ENCODE peak calls at places on chromosome 18, in six cellular contexts. S is neural progenitor cell, C is A549, I is left ventricle myocardium inferior, H is fibroblast of lung, G is kidney. B is an unnamed sample.

GRCh38 chr18:78772369-78773302 is 207.0 kb upstream of the SALL3 start:
- DNase-seq in S (no peak), C (no peak), I (no peak), H (no peak), G (no peak), B (no peak)

GRCh38 chr18:24212939-24213338 is 74.1 kb downstream of the CABYR start:
- DNase-seq in S (no peak), C (no peak), I (no peak), H (peak; percentile 98), G (no peak), B (peak; percentile 99)

GRCh38 chr18:78526923-78527775 is 452.5 kb upstream of the SALL3 start:
- DNase-seq in S (peak; percentile 70), C (no peak), I (no peak), H (no peak), G (no peak), B (no peak)

GRCh38 chr18:21289843-21290242 is 47.8 kb downstream of the GREB1L start:
- DNase-seq in S (no peak), C (no peak), I (no peak), H (no peak), G (no peak), B (no peak)

GRCh38 chr18:11387880-11388279 is 221.5 kb upstream of the SLC35G4 start:
- DNase-seq in S (peak; percentile 46), C (peak; percentile 35), I (peak; percentile 63), H (peak; percentile 32), G (no peak), B (peak; percentile 2)

GRCh38 chr18:63788447-63789096 is 13.4 kb downstream of the SERPINB7 start:
- DNase-seq in S (no peak), C (peak; percentile 2), I (no peak), H (peak; percentile 94), G (no peak), B (peak; percentile 92)

GRCh38 chr18:23143059-23143831 is 8.0 kb downstream of the CABLES1 start:
- DNase-seq in S (no peak), C (no peak), I (no peak), H (no peak), G (no peak), B (peak; percentile 60)

GRCh38 chr18:37499008-37499407 is 66.6 kb downstream of the CELF4 start:
- DNase-seq in S (peak; percentile 38), C (no peak), I (no peak), H (no peak), G (no peak), B (no peak)

GRCh38 chr18:73101977-73102376 is 234.2 kb upstream of the NETO1 start:
- DNase-seq in S (no peak), C (no peak), I (no peak), H (peak; percentile 25), G (no peak), B (no peak)

GRCh38 chr18:75831960-75832359 is 404.5 kb upstream of the SMIM21 start:
- DNase-seq in S (no peak), C (no peak), I (no peak), H (no peak), G (no peak), B (no peak)

GRCh38 chr18:74040459-74041332 is 106.9 kb downstream of the FBXO15 start:
- DNase-seq in S (peak; percentile 66), C (peak; percentile 46), I (no peak), H (no peak), G (no peak), B (no peak)

GRCh38 chr18:29301048-29301447 is 1124.1 kb upstream of the CDH2 start:
- DNase-seq in S (no peak), C (no peak), I (no peak), H (no peak), G (no peak), B (no peak)

GRCh38 chr18:36756262-36756661 is 72.5 kb downstream of the TPGS2 start:
- DNase-seq in S (no peak), C (no peak), I (no peak), H (peak; percentile 65), G (no peak), B (peak; percentile 66)

GRCh38 chr18:13527256-13527655 is 199.1 kb downstream of the FAM210A start:
- DNase-seq in S (no peak), C (no peak), I (no peak), H (no peak), G (no peak), B (no peak)

GRCh38 chr18:13973061-13973460 is 57.7 kb upstream of the MC2R start:
- DNase-seq in S (peak; percentile 11), C (no peak), I (no peak), H (no peak), G (no peak), B (no peak)

GRCh38 chr18:54684786-54685185 is 93.7 kb downstream of the DYNAP start:
- DNase-seq in S (peak; percentile 64), C (no peak), I (peak; percentile 18), H (peak; percentile 72), G (no peak), B (no peak)

GRCh38 chr18:75293591-75293990 is 83.0 kb downstream of the TSHZ1 start:
- DNase-seq in S (no peak), C (no peak), I (no peak), H (peak; percentile 77), G (no peak), B (no peak)

GRCh38 chr18:48947583-48947982 is 3.2 kb downstream of the SMAD7 start:
- DNase-seq in S (no peak), C (no peak), I (peak; percentile 55), H (no peak), G (peak; percentile 78), B (no peak)

GRCh38 chr18:27713037-27713726 is 463.7 kb downstream of the CDH2 start:
- DNase-seq in S (peak; percentile 65), C (no peak), I (no peak), H (peak; percentile 42), G (no peak), B (no peak)

GRCh38 chr18:3970929-3971328 is 484.2 kb downstream of the DLGAP1 start:
- DNase-seq in S (no peak), C (no peak), I (no peak), H (no peak), G (no peak), B (no peak)

GRCh38 chr18:10056506-10056905 is 142.7 kb downstream of the VAPA start:
- DNase-seq in S (no peak), C (no peak), I (no peak), H (no peak), G (no peak), B (no peak)

GRCh38 chr18:10057808-10058791 is 144.3 kb downstream of the VAPA start:
- DNase-seq in S (no peak), C (no peak), I (no peak), H (peak; percentile 77), G (no peak), B (no peak)

GRCh38 chr18:10059610-10060468 is 146.0 kb downstream of the VAPA start:
- DNase-seq in S (no peak), C (no peak), I (peak; percentile 44), H (no peak), G (no peak), B (no peak)

GRCh38 chr18:10055125-10055750 is 141.4 kb downstream of the VAPA start:
- DNase-seq in S (no peak), C (no peak), I (no peak), H (no peak), G (no peak), B (no peak)

GRCh38 chr18:10057401-10057800 is 143.6 kb downstream of the VAPA start:
- DNase-seq in S (no peak), C (no peak), I (no peak), H (no peak), G (no peak), B (no peak)
- H3K4me1 ChIP-seq in S (peaks cover 23% of the 10 kb centered on the region), C (peaks cover 13% of the 10 kb centered on the region), I (peaks cover 65% of the 10 kb centered on the region), H (peaks cover 15% of the 10 kb centered on the region), G (peaks cover 6% of the 10 kb centered on the region), B (peaks cover 22% of the 10 kb centered on the region)

DNA sequence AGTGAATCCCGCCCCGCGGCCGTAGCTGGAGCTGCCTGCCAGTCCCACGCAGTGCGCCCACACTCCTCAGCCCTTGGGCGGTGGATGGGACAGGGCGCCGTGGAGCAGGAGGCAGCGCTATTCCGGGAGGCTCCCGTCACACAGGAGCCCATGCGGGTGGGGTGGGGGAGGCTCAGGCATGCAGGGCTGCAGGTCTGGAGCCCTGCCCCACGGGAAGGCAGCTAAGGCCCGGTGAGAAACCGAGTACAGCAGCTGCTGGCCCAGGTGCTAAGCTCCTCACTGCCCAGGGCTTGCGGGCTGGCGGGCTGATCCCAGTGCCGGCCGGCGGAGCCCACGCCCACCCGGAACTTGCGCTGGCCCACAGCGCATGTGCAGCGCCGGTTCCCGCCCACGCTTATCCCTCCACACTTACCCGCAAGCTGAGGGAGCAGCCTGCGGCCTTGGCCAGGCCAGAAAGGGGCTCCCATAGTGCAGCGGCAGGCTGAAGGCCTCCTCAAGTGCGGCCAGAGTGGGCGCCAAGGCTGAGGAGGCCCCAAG is 1152.8 kb upstream of the CELF4 start:
- DNase-seq in S (no peak), C (no peak), I (no peak), H (no peak), G (peak; percentile 61), B (no peak)
- H3K27ac ChIP-seq in S (no peak overlapping the region), C (no peak overlapping the region), I (no peak overlapping the region), H (no peak overlapping the region), G (no peak overlapping the region), B (no peak overlapping the region)

DNA sequence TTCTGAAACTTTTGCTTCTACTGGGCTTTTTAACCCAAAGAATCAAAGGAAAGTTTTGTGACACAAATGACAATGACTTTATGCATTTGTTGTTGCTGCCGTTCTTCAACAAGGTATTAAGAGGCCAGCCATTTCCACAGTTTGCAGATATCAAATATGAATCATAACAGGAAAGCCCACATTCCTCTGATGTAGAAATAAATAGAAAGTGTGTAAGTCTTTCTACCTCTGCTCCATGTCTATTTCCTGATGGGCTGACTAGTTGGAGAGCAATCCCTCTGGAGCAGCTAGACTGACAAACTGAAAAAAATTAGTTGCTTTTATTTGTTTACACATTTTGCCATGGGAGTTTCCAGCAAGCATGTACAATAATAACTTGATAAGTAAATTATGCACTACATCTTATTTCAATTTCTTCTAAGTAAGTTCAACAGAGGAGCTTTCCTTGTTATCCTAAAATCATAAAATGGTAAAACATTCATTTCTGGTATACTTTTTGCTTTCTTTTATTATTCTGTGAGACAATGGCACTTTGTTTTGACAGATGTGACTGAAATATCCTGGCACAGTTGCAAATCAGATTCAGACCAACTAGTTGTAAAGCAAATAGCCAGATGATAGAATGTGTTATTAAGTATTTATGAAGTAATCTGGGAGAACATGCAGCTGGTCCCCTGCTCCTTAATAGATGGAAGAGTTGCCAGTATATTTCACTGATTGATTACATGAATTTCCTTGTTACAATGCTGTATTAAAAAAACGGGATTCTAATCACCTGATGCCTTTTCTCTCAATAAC is 266.7 kb downstream of the METTL4 start:
- DNase-seq in S (no peak), C (no peak), I (no peak), H (peak; percentile 39), G (no peak), B (peak; percentile 74)
- TF ChIP-seq CTCF in S (no peak), C (no peak), I (no peak), H (no peak), G (no peak), B (no peak)

DNA sequence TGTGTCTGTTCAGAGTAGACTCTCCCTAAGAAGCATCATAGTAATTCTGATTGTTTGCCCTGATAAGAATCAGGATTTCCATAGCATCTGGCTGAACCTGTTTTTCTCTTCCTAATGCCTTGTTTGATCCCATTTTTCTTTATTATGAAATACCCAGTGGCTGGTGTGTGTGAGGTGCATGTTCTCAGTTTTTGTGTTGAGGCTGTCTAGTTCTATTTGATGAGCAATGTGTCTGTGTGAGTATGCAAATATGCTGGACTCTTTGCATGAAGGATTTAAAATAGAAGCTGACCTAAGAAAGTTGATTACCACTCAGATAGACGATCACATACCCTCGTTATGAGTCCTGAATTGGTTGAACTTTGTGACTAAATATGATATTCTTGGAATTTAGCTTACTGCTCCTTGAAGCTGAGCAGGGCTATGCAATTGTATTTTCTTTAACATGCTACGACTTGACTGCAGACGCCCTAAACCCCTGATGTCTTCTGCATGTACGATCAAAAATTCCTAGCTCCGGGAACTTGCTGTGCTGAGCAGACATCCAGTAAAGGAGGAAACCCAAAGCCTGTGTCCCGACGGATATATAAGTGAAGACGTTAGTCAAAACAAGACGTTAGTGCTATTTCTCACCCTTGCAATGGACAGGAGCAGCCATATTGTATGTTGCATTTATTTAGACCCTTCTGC is 51.3 kb downstream of the SETBP1 start:
- DNase-seq in S (no peak), C (no peak), I (no peak), H (peak; percentile 70), G (no peak), B (peak; percentile 99)
- H3K4me1 ChIP-seq in S (peaks cover 15% of the 10 kb centered on the region), C (peaks cover 20% of the 10 kb centered on the region), I (peaks cover 7% of the 10 kb centered on the region), H (peaks cover 21% of the 10 kb centered on the region), G (peaks cover 30% of the 10 kb centered on the region), B (peaks cover 51% of the 10 kb centered on the region)

B was measured in foreskin keratinocyte.